ENCODE peak calls at places on chromosomes 16 and 17, in nine cellular contexts. W is activated naive CD4-positive, alpha-beta T cell treated with Interleukin-2 at 50 U/mL for 16 hours; F is GM12864; S is non-pigmented ciliary epithelial cell; N is ELR; J is A549; C is left colon; R is fibroblast of pulmonary artery; L is NCI-H1092. V is an unnamed sample.

GRCh38 chr17:8041249-8041928 is 2.5 kb downstream of the ALOX15B start:
- DNase-seq in J (peak; percentile 81), N (peak; percentile 78), F (peak; percentile 16), R (peak; percentile 95), L (no peak), W (peak; percentile 20), S (peak; percentile 47), C (no peak), V (peak; percentile 77)

GRCh38 chr16:77696149-77696548 is 26.2 kb upstream of the NUDT7 start:
- DNase-seq in J (no peak), F (no peak), W (no peak), C (no peak), R (no peak), N (no peak), L (no peak), S (no peak), V (no peak)

GRCh38 chr17:82703935-82704865 is 5.7 kb upstream of the RAB40B start:
- DNase-seq in N (no peak), R (no peak), W (no peak), L (no peak), J (no peak), S (no peak), F (no peak), C (peak; percentile 93), V (no peak)

GRCh38 chr16:58499092-58499511 is 841 bp upstream of the NDRG4 start:
- DNase-seq in C (no peak), N (no peak), S (no peak), F (no peak), J (no peak), R (no peak), W (no peak), L (no peak), V (no peak)

GRCh38 chr16:3356118-3356517 is 429 bp downstream of the OR2C1 start:
- DNase-seq in C (no peak), W (no peak), L (no peak), F (no peak), S (no peak), N (no peak), R (no peak), J (no peak), V (no peak)

GRCh38 chr17:82923366-82924113 is 83.7 kb upstream of the ZNF750 start:
- DNase-seq in F (no peak), S (no peak), W (no peak), N (no peak), R (no peak), C (no peak), L (no peak), J (no peak), V (no peak)

GRCh38 chr16:85309656-85310587 is 197.7 kb upstream of the CIBAR2 start:
- DNase-seq in W (no peak), L (peak; percentile 39), S (no peak), C (peak; percentile 53), N (no peak), J (no peak), F (no peak), R (no peak), V (no peak)

GRCh38 chr16:67017451-67017750 is 11.5 kb upstream of the CBFB start:
- DNase-seq in N (no peak), F (no peak), L (no peak), C (no peak), W (no peak), J (no peak), S (no peak), R (no peak), V (no peak)

GRCh38 chr16:29029168-29029994 is 44.5 kb downstream of the LAT start:
- DNase-seq in R (peak; percentile 95), F (no peak), W (peak; percentile 92), C (no peak), S (peak; percentile 84), N (peak; percentile 97), J (peak; percentile 25), L (no peak), V (peak; percentile 81)

GRCh38 chr16:66130296-66130910 is 236.1 kb upstream of the CDH5 start:
- DNase-seq in S (no peak), J (no peak), W (no peak), L (no peak), F (no peak), N (peak; percentile 74), C (no peak), R (peak; percentile 81), V (no peak)

GRCh38 chr16:4511441-4512082 is 27.0 kb downstream of the CDIP1 start:
- DNase-seq in R (peak; percentile 54), W (no peak), C (peak; percentile 68), S (no peak), J (peak; percentile 80), L (peak; percentile 18), F (no peak), N (peak; percentile 56), V (peak; percentile 51)

GRCh38 chr17:59765038-59765437 is 57.6 kb downstream of the VMP1 start:
- DNase-seq in S (no peak), C (no peak), N (no peak), L (no peak), W (no peak), F (no peak), J (no peak), R (no peak), V (no peak)

GRCh38 chr17:48215583-48216139 is 108.1 kb downstream of the SNX11 start:
- DNase-seq in S (peak; percentile 22), F (no peak), N (peak; percentile 82), C (no peak), J (peak; percentile 75), L (peak; percentile 42), W (no peak), R (peak; percentile 57), V (peak; percentile 29)

GRCh38 chr17:45234641-45235040 is 13.0 kb downstream of the FMNL1 start:
- DNase-seq in C (no peak), L (peak; percentile 55), J (no peak), N (peak; percentile 39), F (no peak), S (no peak), R (no peak), W (peak; percentile 51), V (peak; percentile 19)

GRCh38 chr16:48999508-48999907 is 282.1 kb downstream of the CBLN1 start:
- DNase-seq in L (no peak), C (peak; percentile 41), S (no peak), N (no peak), W (no peak), J (no peak), F (no peak), R (no peak), V (no peak)

GRCh38 chr17:34892864-34893263 is 68.4 kb downstream of the CCT6B start:
- DNase-seq in C (no peak), N (peak; percentile 39), R (no peak), F (no peak), J (peak; percentile 50), S (no peak), W (no peak), L (no peak), V (peak; percentile 1)

GRCh38 chr17:44108440-44109311 is 14.8 kb downstream of the HDAC5 start:
- DNase-seq in S (peak; percentile 88), W (no peak), L (no peak), N (peak; percentile 96), J (peak; percentile 96), C (peak; percentile 85), F (no peak), R (peak; percentile 93), V (no peak)

GRCh38 chr17:75514299-75515228 is 773 bp downstream of the CASKIN2 start:
- DNase-seq in C (no peak), L (no peak), F (no peak), J (no peak), R (no peak), W (no peak), S (no peak), N (peak; percentile 60), V (peak; percentile 40)

GRCh38 chr17:47717845-47718621 is 15.0 kb upstream of the TBX21 start:
- DNase-seq in R (no peak), W (peak; percentile 58), N (peak; percentile 42), L (peak; percentile 11), C (no peak), J (no peak), S (no peak), F (no peak), V (no peak)

GRCh38 chr17:28004344-28004743 is 38.1 kb upstream of the NLK start:
- DNase-seq in S (no peak), J (no peak), R (no peak), L (no peak), W (no peak), C (no peak), N (no peak), F (no peak), V (no peak)

GRCh38 chr16:3142770-3143169 is 7.9 kb downstream of the ZNF213 start:
- DNase-seq in S (no peak), J (no peak), C (no peak), F (no peak), R (no peak), L (no peak), N (no peak), W (no peak), V (no peak)

GRCh38 chr17:57107498-57108101 is 22.6 kb downstream of the AKAP1 start:
- DNase-seq in R (no peak), L (no peak), J (no peak), W (no peak), F (no peak), N (peak; percentile 83), C (peak; percentile 81), S (no peak), V (no peak)

GRCh38 chr17:67902531-67903231 is 77.4 kb downstream of the BPTF start:
- DNase-seq in W (no peak), J (no peak), C (no peak), R (peak; percentile 11), F (no peak), N (no peak), L (no peak), S (no peak), V (no peak)

GRCh38 chr17:58333396-58334207 is 5.0 kb upstream of the TSPOAP1 start:
- DNase-seq in F (no peak), L (no peak), W (no peak), R (no peak), J (no peak), N (no peak), S (no peak), C (no peak), V (no peak)

GRCh38 chr17:17180141-17180603 is 26.0 kb downstream of the PLD6 start:
- DNase-seq in L (no peak), N (no peak), S (no peak), W (peak; percentile 20), C (no peak), J (no peak), F (no peak), R (no peak), V (no peak)

GRCh38 chr17:9022553-9023388 is 1.5 kb downstream of the NTN1 start:
- DNase-seq in N (no peak), L (no peak), J (no peak), W (peak; percentile 13), R (peak; percentile 11), F (no peak), S (no peak), C (no peak), V (no peak)

GRCh38 chr16:3101018-3101840 is 2.1 kb upstream of the ZSCAN10 start:
- DNase-seq in L (no peak), F (no peak), S (no peak), R (peak; percentile 40), N (peak; percentile 61), W (peak; percentile 48), J (peak; percentile 59), C (no peak), V (peak; percentile 69)

GRCh38 chr16:79301036-79301435 is 299.5 kb downstream of the MAF start:
- DNase-seq in S (no peak), R (no peak), C (no peak), W (no peak), J (no peak), L (no peak), N (no peak), F (no peak), V (no peak)

GRCh38 chr17:73068322-73069153 is 23.9 kb downstream of the SLC39A11 start:
- DNase-seq in C (no peak), N (peak; percentile 90), F (no peak), S (peak; percentile 69), R (peak; percentile 69), J (no peak), W (no peak), L (no peak), V (no peak)

GRCh38 chr16:78443780-78444422 is 344.4 kb downstream of the WWOX start:
- DNase-seq in L (no peak), J (no peak), C (no peak), S (no peak), R (no peak), N (no peak), W (no peak), F (no peak), V (no peak)

GRCh38 chr16:56812884-56813283 is 52.1 kb upstream of the SLC12A3 start:
- DNase-seq in J (peak; percentile 25), F (no peak), C (no peak), W (no peak), S (no peak), L (no peak), R (peak; percentile 61), N (peak; percentile 76), V (peak; percentile 8)

V was measured in RKO.